ENCODE peak calls at places on chromosome 10, in four cellular contexts. A, Z, W and V are unnamed samples.

GRCh38 chr10:10094700-10095099 is 923.0 kb upstream of the CELF2 start:
- DNase-seq in A (peak; percentile 3), Z (no peak), W (no peak), V (peak; percentile 11)

GRCh38 chr10:13969792-13970140 is 361.0 kb downstream of the FRMD4A start:
- DNase-seq in A (no peak), Z (no peak), W (no peak), V (no peak)

GRCh38 chr10:53650794-53651193 is 878.2 kb upstream of the MBL2 start:
- DNase-seq in A (no peak), Z (no peak), W (no peak), V (no peak)

GRCh38 chr10:69865450-69865849 is 63.7 kb downstream of the COL13A1 start:
- DNase-seq in A (no peak), Z (no peak), W (no peak), V (no peak)

GRCh38 chr10:75400769-75401568 is 595 bp downstream of the ZNF503 start:
- DNase-seq in A (no peak), Z (peak; percentile 71), W (peak; percentile 39), V (no peak)

GRCh38 chr10:10959666-10960065 is 58.0 kb upstream of the CELF2 start:
- DNase-seq in A (no peak), Z (no peak), W (no peak), V (no peak)

GRCh38 chr10:98956576-98957260 is 278.9 kb downstream of the HPSE2 start:
- DNase-seq in A (no peak), Z (no peak), W (no peak), V (no peak)

GRCh38 chr10:97412891-97413304 is 11.8 kb upstream of the RRP12 start:
- DNase-seq in A (no peak), Z (no peak), W (no peak), V (no peak)

GRCh38 chr10:6593140-6593740 is 13.2 kb upstream of the PRKCQ start:
- DNase-seq in A (no peak), Z (no peak), W (no peak), V (no peak)

GRCh38 chr10:119221201-119221600 is 13.8 kb downstream of the GRK5 start:
- DNase-seq in A (no peak), Z (no peak), W (no peak), V (no peak)

GRCh38 chr10:82888809-82889455 is 1013.9 kb downstream of the NRG3 start:
- DNase-seq in A (no peak), Z (no peak), W (no peak), V (no peak)

GRCh38 chr10:79004311-79004710 is 64.5 kb upstream of the ZMIZ1 start:
- DNase-seq in A (no peak), Z (no peak), W (no peak), V (no peak)

GRCh38 chr10:130360826-130361311 is 224.7 kb downstream of the GLRX3 start:
- DNase-seq in A (no peak), Z (no peak), W (no peak), V (no peak)

GRCh38 chr10:75019360-75019759 is 92.1 kb upstream of the SAMD8 start:
- DNase-seq in A (peak; percentile 16), Z (no peak), W (peak; percentile 45), V (no peak)

GRCh38 chr10:109895095-109895818 is 28.1 kb downstream of the XPNPEP1 start:
- DNase-seq in A (no peak), Z (no peak), W (no peak), V (no peak)

GRCh38 chr10:81303656-81304055 is 571.3 kb upstream of the NRG3 start:
- DNase-seq in A (no peak), Z (no peak), W (no peak), V (no peak)

GRCh38 chr10:88254091-88254490 is 329.0 kb downstream of the RNLS start:
- DNase-seq in A (peak; percentile 43), Z (no peak), W (no peak), V (no peak)

GRCh38 chr10:71801357-71801756 is 28.0 kb upstream of the VSIR start:
- DNase-seq in A (no peak), Z (no peak), W (no peak), V (no peak)

GRCh38 chr10:112250555-112250954 is 32.6 kb upstream of the TECTB start:
- DNase-seq in A (no peak), Z (no peak), W (no peak), V (no peak)

GRCh38 chr10:65176994-65177393 is 1655.8 kb downstream of the REEP3 start:
- DNase-seq in A (no peak), Z (no peak), W (no peak), V (no peak)

GRCh38 chr10:67697646-67698245 is 1.8 kb upstream of the CTNNA3 start:
- DNase-seq in A (peak; percentile 38), Z (peak; percentile 4), W (peak; percentile 52), V (peak; percentile 20)

GRCh38 chr10:43440782-43441134 is 3.8 kb downstream of the ZNF487 start:
- DNase-seq in A (no peak), Z (no peak), W (no peak), V (no peak)

GRCh38 chr10:89887406-89887805 is 186.0 kb downstream of the KIF20B start:
- DNase-seq in A (no peak), Z (no peak), W (no peak), V (no peak)

GRCh38 chr10:15120523-15120922 is 23.4 kb downstream of the RPP38 start:
- DNase-seq in A (peak; percentile 10), Z (no peak), W (no peak), V (no peak)

GRCh38 chr10:43268491-43268890 is 1.6 kb upstream of the RASGEF1A start:
- DNase-seq in A (no peak), Z (no peak), W (no peak), V (no peak)

GRCh38 chr10:21172774-21173432 is 275.8 kb upstream of the NEBL start:
- DNase-seq in A (no peak), Z (peak; percentile 11), W (no peak), V (no peak)

GRCh38 chr10:128896964-128897363 is 570.1 kb upstream of the MGMT start:
- DNase-seq in A (no peak), Z (no peak), W (no peak), V (no peak)

GRCh38 chr10:37854606-37855005 is 2.8 kb downstream of the ZNF248 start:
- DNase-seq in A (peak; percentile 12), Z (no peak), W (no peak), V (no peak)